ENCODE peak calls at places on chromosomes 16 and 17, in ten cellular contexts. One of them, this sample, is unnamed.

GRCh38 chr17:61476476-61477203 is 24.4 kb downstream of the TBX4 start:
- DNase-seq in neural progenitor cell: no peak
- DNase-seq in A549: no peak
- DNase-seq in right atrium auricular region: no peak
- DNase-seq in thoracic aorta: no peak
- DNase-seq in AG04450: no peak
- DNase-seq in CD4-positive, CD25-positive, alpha-beta regulatory T cell: no peak
- DNase-seq in astrocyte of the cerebellum: no peak
- DNase-seq in CD4-positive, alpha-beta memory T cell: no peak
- DNase-seq in pancreas: no peak
- DNase-seq in this sample: peak; percentile 56

GRCh38 chr17:40453881-40454630 is 10.8 kb downstream of the IGFBP4 start:
- DNase-seq in neural progenitor cell: no peak
- DNase-seq in A549: no peak
- DNase-seq in right atrium auricular region: no peak
- DNase-seq in thoracic aorta: no peak
- DNase-seq in AG04450: no peak
- DNase-seq in CD4-positive, CD25-positive, alpha-beta regulatory T cell: no peak
- DNase-seq in astrocyte of the cerebellum: no peak
- DNase-seq in CD4-positive, alpha-beta memory T cell: no peak
- DNase-seq in pancreas: no peak
- DNase-seq in this sample: no peak

GRCh38 chr17:78239489-78239931 is 8.1 kb downstream of the TMEM235 start:
- DNase-seq in neural progenitor cell: no peak
- DNase-seq in A549: no peak
- DNase-seq in right atrium auricular region: no peak
- DNase-seq in thoracic aorta: no peak
- DNase-seq in AG04450: no peak
- DNase-seq in CD4-positive, CD25-positive, alpha-beta regulatory T cell: no peak
- DNase-seq in astrocyte of the cerebellum: no peak
- DNase-seq in CD4-positive, alpha-beta memory T cell: no peak
- DNase-seq in pancreas: no peak
- DNase-seq in this sample: peak; percentile 79

GRCh38 chr16:63188076-63188771 is 1152.0 kb upstream of the CDH8 start:
- DNase-seq in neural progenitor cell: no peak
- DNase-seq in A549: no peak
- DNase-seq in right atrium auricular region: no peak
- DNase-seq in thoracic aorta: no peak
- DNase-seq in AG04450: no peak
- DNase-seq in CD4-positive, CD25-positive, alpha-beta regulatory T cell: no peak
- DNase-seq in astrocyte of the cerebellum: no peak
- DNase-seq in CD4-positive, alpha-beta memory T cell: no peak
- DNase-seq in pancreas: no peak
- DNase-seq in this sample: no peak

GRCh38 chr16:52254753-52255152 is 292.2 kb downstream of the TOX3 start:
- DNase-seq in neural progenitor cell: no peak
- DNase-seq in A549: no peak
- DNase-seq in right atrium auricular region: no peak
- DNase-seq in thoracic aorta: no peak
- DNase-seq in AG04450: no peak
- DNase-seq in CD4-positive, CD25-positive, alpha-beta regulatory T cell: no peak
- DNase-seq in astrocyte of the cerebellum: no peak
- DNase-seq in CD4-positive, alpha-beta memory T cell: no peak
- DNase-seq in pancreas: no peak
- DNase-seq in this sample: no peak

GRCh38 chr16:57993452-57993851 is 7.0 kb downstream of the ZNF319 start:
- DNase-seq in neural progenitor cell: no peak
- DNase-seq in A549: no peak
- DNase-seq in right atrium auricular region: no peak
- DNase-seq in thoracic aorta: no peak
- DNase-seq in AG04450: no peak
- DNase-seq in CD4-positive, CD25-positive, alpha-beta regulatory T cell: no peak
- DNase-seq in astrocyte of the cerebellum: no peak
- DNase-seq in CD4-positive, alpha-beta memory T cell: no peak
- DNase-seq in pancreas: no peak
- DNase-seq in this sample: no peak

GRCh38 chr17:69492410-69493071 is 78.0 kb downstream of the MAP2K6 start:
- DNase-seq in neural progenitor cell: peak; percentile 45
- DNase-seq in A549: peak; percentile 72
- DNase-seq in right atrium auricular region: no peak
- DNase-seq in thoracic aorta: no peak
- DNase-seq in AG04450: peak; percentile 72
- DNase-seq in CD4-positive, CD25-positive, alpha-beta regulatory T cell: no peak
- DNase-seq in astrocyte of the cerebellum: peak; percentile 83
- DNase-seq in CD4-positive, alpha-beta memory T cell: no peak
- DNase-seq in pancreas: no peak
- DNase-seq in this sample: no peak

GRCh38 chr16:5776876-5777275 is 679.3 kb upstream of the EEF2KMT start:
- DNase-seq in neural progenitor cell: no peak
- DNase-seq in A549: no peak
- DNase-seq in right atrium auricular region: no peak
- DNase-seq in thoracic aorta: no peak
- DNase-seq in AG04450: no peak
- DNase-seq in CD4-positive, CD25-positive, alpha-beta regulatory T cell: no peak
- DNase-seq in astrocyte of the cerebellum: no peak
- DNase-seq in CD4-positive, alpha-beta memory T cell: no peak
- DNase-seq in pancreas: no peak
- DNase-seq in this sample: no peak

GRCh38 chr17:79843917-79844815 is 4.9 kb upstream of the CBX4 start:
- DNase-seq in neural progenitor cell: peak; percentile 88
- DNase-seq in A549: peak; percentile 75
- DNase-seq in right atrium auricular region: no peak
- DNase-seq in thoracic aorta: no peak
- DNase-seq in AG04450: no peak
- DNase-seq in CD4-positive, CD25-positive, alpha-beta regulatory T cell: no peak
- DNase-seq in astrocyte of the cerebellum: no peak
- DNase-seq in CD4-positive, alpha-beta memory T cell: no peak
- DNase-seq in pancreas: peak; percentile 84
- DNase-seq in this sample: peak; percentile 86

GRCh38 chr16:14564881-14565687 is 65.0 kb downstream of the PARN start:
- DNase-seq in neural progenitor cell: no peak
- DNase-seq in A549: peak; percentile 46
- DNase-seq in right atrium auricular region: no peak
- DNase-seq in thoracic aorta: no peak
- DNase-seq in AG04450: no peak
- DNase-seq in CD4-positive, CD25-positive, alpha-beta regulatory T cell: no peak
- DNase-seq in astrocyte of the cerebellum: peak; percentile 22
- DNase-seq in CD4-positive, alpha-beta memory T cell: no peak
- DNase-seq in pancreas: no peak
- DNase-seq in this sample: no peak

GRCh38 chr16:67917852-67918236 is 13.8 kb downstream of the CTRL start:
- DNase-seq in neural progenitor cell: no peak
- DNase-seq in A549: peak; percentile 62
- DNase-seq in right atrium auricular region: no peak
- DNase-seq in thoracic aorta: no peak
- DNase-seq in AG04450: no peak
- DNase-seq in CD4-positive, CD25-positive, alpha-beta regulatory T cell: no peak
- DNase-seq in astrocyte of the cerebellum: no peak
- DNase-seq in CD4-positive, alpha-beta memory T cell: no peak
- DNase-seq in pancreas: no peak
- DNase-seq in this sample: no peak

GRCh38 chr16:56643080-56643778 is 4.8 kb downstream of the MT1A start:
- DNase-seq in neural progenitor cell: peak; percentile 59
- DNase-seq in A549: peak; percentile 85
- DNase-seq in right atrium auricular region: peak; percentile 78
- DNase-seq in thoracic aorta: peak; percentile 60
- DNase-seq in AG04450: no peak
- DNase-seq in CD4-positive, CD25-positive, alpha-beta regulatory T cell: peak; percentile 56
- DNase-seq in astrocyte of the cerebellum: no peak
- DNase-seq in CD4-positive, alpha-beta memory T cell: peak; percentile 76
- DNase-seq in pancreas: peak; percentile 88
- DNase-seq in this sample: peak; percentile 92

GRCh38 chr16:8764486-8765250 is 32.8 kb downstream of the TMEM186 start:
- DNase-seq in neural progenitor cell: no peak
- DNase-seq in A549: no peak
- DNase-seq in right atrium auricular region: no peak
- DNase-seq in thoracic aorta: no peak
- DNase-seq in AG04450: no peak
- DNase-seq in CD4-positive, CD25-positive, alpha-beta regulatory T cell: no peak
- DNase-seq in astrocyte of the cerebellum: no peak
- DNase-seq in CD4-positive, alpha-beta memory T cell: no peak
- DNase-seq in pancreas: no peak
- DNase-seq in this sample: peak; percentile 49

GRCh38 chr16:8762254-8762653 is 35.2 kb downstream of the TMEM186 start:
- DNase-seq in neural progenitor cell: no peak
- DNase-seq in A549: no peak
- DNase-seq in right atrium auricular region: no peak
- DNase-seq in thoracic aorta: no peak
- DNase-seq in AG04450: no peak
- DNase-seq in CD4-positive, CD25-positive, alpha-beta regulatory T cell: no peak
- DNase-seq in astrocyte of the cerebellum: no peak
- DNase-seq in CD4-positive, alpha-beta memory T cell: no peak
- DNase-seq in pancreas: no peak
- DNase-seq in this sample: no peak

GRCh38 chr16:8761078-8761477 is 36.4 kb downstream of the TMEM186 start:
- DNase-seq in neural progenitor cell: no peak
- DNase-seq in A549: no peak
- DNase-seq in right atrium auricular region: no peak
- DNase-seq in thoracic aorta: no peak
- DNase-seq in AG04450: no peak
- DNase-seq in CD4-positive, CD25-positive, alpha-beta regulatory T cell: no peak
- DNase-seq in astrocyte of the cerebellum: no peak
- DNase-seq in CD4-positive, alpha-beta memory T cell: no peak
- DNase-seq in pancreas: no peak
- DNase-seq in this sample: peak; percentile 20

GRCh38 chr16:8763083-8763482 is 34.4 kb downstream of the TMEM186 start:
- DNase-seq in neural progenitor cell: no peak
- DNase-seq in A549: no peak
- DNase-seq in right atrium auricular region: no peak
- DNase-seq in thoracic aorta: no peak
- DNase-seq in AG04450: no peak
- DNase-seq in CD4-positive, CD25-positive, alpha-beta regulatory T cell: no peak
- DNase-seq in astrocyte of the cerebellum: no peak
- DNase-seq in CD4-positive, alpha-beta memory T cell: no peak
- DNase-seq in pancreas: no peak
- DNase-seq in this sample: no peak

DNA sequence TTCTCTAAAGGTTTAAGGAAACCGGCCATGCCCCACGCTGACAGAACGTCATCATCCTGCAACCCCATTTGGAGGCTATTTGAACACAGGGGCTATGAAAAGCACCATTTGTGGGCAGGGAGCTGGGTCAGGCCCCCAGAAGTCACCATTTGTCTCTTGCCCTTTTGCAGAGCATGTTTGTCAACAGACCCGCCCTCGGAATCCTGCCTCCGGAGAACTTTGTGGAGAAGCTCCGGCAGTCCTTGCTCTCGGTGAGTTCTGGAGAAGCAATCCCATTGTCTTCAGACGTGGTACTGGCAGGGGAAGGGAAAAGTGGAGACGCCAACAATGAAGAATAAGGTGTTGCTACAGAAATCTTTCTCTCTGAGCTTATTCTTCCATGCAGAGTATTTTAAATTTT is 33.5 kb downstream of the TMEM186 start:
- DNase-seq in neural progenitor cell: peak; percentile 22
- DNase-seq in A549: no peak
- DNase-seq in right atrium auricular region: no peak
- DNase-seq in thoracic aorta: no peak
- DNase-seq in AG04450: no peak
- DNase-seq in CD4-positive, CD25-positive, alpha-beta regulatory T cell: no peak
- DNase-seq in astrocyte of the cerebellum: no peak
- DNase-seq in CD4-positive, alpha-beta memory T cell: no peak
- DNase-seq in pancreas: no peak
- DNase-seq in this sample: peak; percentile 25
- H3K4me3 ChIP-seq in neural progenitor cell: no peak overlapping the region
- H3K4me3 ChIP-seq in A549: no peak overlapping the region
- H3K4me3 ChIP-seq in right atrium auricular region: no peak overlapping the region
- H3K4me3 ChIP-seq in thoracic aorta: no peak overlapping the region
- H3K4me3 ChIP-seq in AG04450: no peak overlapping the region
- H3K4me3 ChIP-seq in CD4-positive, CD25-positive, alpha-beta regulatory T cell: no peak overlapping the region
- H3K4me3 ChIP-seq in astrocyte of the cerebellum: no peak overlapping the region
- H3K4me3 ChIP-seq in CD4-positive, alpha-beta memory T cell: no peak overlapping the region
- H3K4me3 ChIP-seq in pancreas: no peak overlapping the region
- H3K4me3 ChIP-seq in this sample: no peak overlapping the region

GRCh38 chr17:16975744-16976625 is 4.1 kb upstream of the TNFRSF13B start:
- DNase-seq in neural progenitor cell: no peak
- DNase-seq in A549: no peak
- DNase-seq in right atrium auricular region: no peak
- DNase-seq in thoracic aorta: no peak
- DNase-seq in AG04450: no peak
- DNase-seq in CD4-positive, CD25-positive, alpha-beta regulatory T cell: no peak
- DNase-seq in astrocyte of the cerebellum: no peak
- DNase-seq in CD4-positive, alpha-beta memory T cell: no peak
- DNase-seq in pancreas: no peak
- DNase-seq in this sample: no peak
- H3K4me3 ChIP-seq in neural progenitor cell: no peak overlapping the region
- H3K4me3 ChIP-seq in A549: no peak overlapping the region
- H3K4me3 ChIP-seq in right atrium auricular region: no peak overlapping the region
- H3K4me3 ChIP-seq in thoracic aorta: no peak overlapping the region
- H3K4me3 ChIP-seq in AG04450: no peak overlapping the region
- H3K4me3 ChIP-seq in CD4-positive, CD25-positive, alpha-beta regulatory T cell: peak overlapping the region; percentile 32
- H3K4me3 ChIP-seq in astrocyte of the cerebellum: no peak overlapping the region
- H3K4me3 ChIP-seq in CD4-positive, alpha-beta memory T cell: no peak overlapping the region
- H3K4me3 ChIP-seq in pancreas: no peak overlapping the region
- H3K4me3 ChIP-seq in this sample: no peak overlapping the region

GRCh38 chr17:352421-353212 is at the start of gene RPH3AL:
- DNase-seq in neural progenitor cell: peak; percentile 67
- DNase-seq in A549: peak; percentile 99
- DNase-seq in right atrium auricular region: peak; percentile 78
- DNase-seq in thoracic aorta: no peak
- DNase-seq in AG04450: no peak
- DNase-seq in CD4-positive, CD25-positive, alpha-beta regulatory T cell: no peak
- DNase-seq in astrocyte of the cerebellum: no peak
- DNase-seq in CD4-positive, alpha-beta memory T cell: no peak
- DNase-seq in pancreas: peak; percentile 89
- DNase-seq in this sample: no peak
- H3K4me3 ChIP-seq in neural progenitor cell: no peak within 1 kb of the TSS
- H3K4me3 ChIP-seq in A549: peak within 1 kb of the TSS; percentile 48
- H3K4me3 ChIP-seq in right atrium auricular region: no peak within 1 kb of the TSS
- H3K4me3 ChIP-seq in thoracic aorta: no peak within 1 kb of the TSS
- H3K4me3 ChIP-seq in AG04450: no peak within 1 kb of the TSS
- H3K4me3 ChIP-seq in CD4-positive, CD25-positive, alpha-beta regulatory T cell: no peak within 1 kb of the TSS
- H3K4me3 ChIP-seq in astrocyte of the cerebellum: no peak within 1 kb of the TSS
- H3K4me3 ChIP-seq in CD4-positive, alpha-beta memory T cell: no peak within 1 kb of the TSS
- H3K4me3 ChIP-seq in pancreas: peak within 1 kb of the TSS; percentile 21
- H3K4me3 ChIP-seq in this sample: no peak within 1 kb of the TSS

DNA sequence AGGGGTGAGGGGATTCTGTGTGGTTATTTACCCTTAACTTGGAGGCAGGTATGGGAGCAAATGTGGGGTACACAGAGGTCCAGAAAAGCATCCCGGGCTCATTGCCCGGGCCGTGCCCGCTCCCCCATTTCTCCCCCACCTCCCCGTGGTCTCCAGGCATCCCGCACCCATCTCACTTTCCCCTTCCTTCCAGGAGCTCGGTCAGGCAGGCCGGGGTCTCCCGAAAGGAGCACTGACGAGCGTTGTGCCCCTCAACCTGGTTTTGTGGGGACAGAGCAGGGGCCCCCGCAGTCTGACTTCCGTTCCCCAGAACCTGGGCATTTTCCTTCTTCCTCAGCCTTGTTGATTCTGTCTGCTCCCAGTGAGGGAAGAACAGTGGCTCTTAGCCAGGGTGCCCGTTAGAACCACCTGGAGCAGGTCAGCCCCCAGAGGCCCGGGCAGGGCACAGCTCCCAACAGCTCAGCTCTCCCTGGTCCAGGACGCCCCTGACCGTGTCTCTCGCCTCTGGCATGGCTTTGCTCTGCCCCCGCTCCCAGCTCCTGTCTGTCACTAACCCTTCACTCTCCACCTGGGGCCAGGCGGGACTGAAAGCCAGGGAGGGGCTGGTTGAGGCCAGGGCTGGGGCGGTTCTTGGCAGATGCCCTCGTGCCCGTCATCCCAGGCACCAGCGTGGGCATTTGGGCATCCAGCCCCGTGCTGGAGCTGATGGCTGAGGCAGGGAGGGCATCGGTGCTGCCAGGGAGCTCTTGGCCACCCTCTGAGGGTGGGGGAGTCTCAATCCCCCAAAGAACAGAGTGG is 12.5 kb upstream of the NUDT16L1 start:
- DNase-seq in neural progenitor cell: no peak
- DNase-seq in A549: no peak
- DNase-seq in right atrium auricular region: no peak
- DNase-seq in thoracic aorta: no peak
- DNase-seq in AG04450: no peak
- DNase-seq in CD4-positive, CD25-positive, alpha-beta regulatory T cell: no peak
- DNase-seq in astrocyte of the cerebellum: no peak
- DNase-seq in CD4-positive, alpha-beta memory T cell: no peak
- DNase-seq in pancreas: peak; percentile 27
- DNase-seq in this sample: peak; percentile 77
- H3K4me3 ChIP-seq in neural progenitor cell: no peak overlapping the region
- H3K4me3 ChIP-seq in A549: no peak overlapping the region
- H3K4me3 ChIP-seq in right atrium auricular region: peak overlapping the region; percentile 4
- H3K4me3 ChIP-seq in thoracic aorta: no peak overlapping the region
- H3K4me3 ChIP-seq in AG04450: peak overlapping the region; percentile 36
- H3K4me3 ChIP-seq in CD4-positive, CD25-positive, alpha-beta regulatory T cell: no peak overlapping the region
- H3K4me3 ChIP-seq in astrocyte of the cerebellum: no peak overlapping the region
- H3K4me3 ChIP-seq in CD4-positive, alpha-beta memory T cell: no peak overlapping the region
- H3K4me3 ChIP-seq in pancreas: no peak overlapping the region
- H3K4me3 ChIP-seq in this sample: peak overlapping the region; percentile 27